ENCODE peak calls at places on chromosomes 13 and 19, in four cellular contexts. B is H9, X is IMR-90, F is H1. A is an unnamed sample.

GRCh38 chr13:36891752-36892151 is 28.3 kb downstream of the SMAD9 start:
- DNase-seq in F (no peak), X (peak; percentile 22), B (no peak), A (no peak)

GRCh38 chr19:2977686-2978466 is 512 bp downstream of the TLE6 start:
- DNase-seq in X (no peak), B (no peak), F (no peak), A (no peak)

GRCh38 chr19:29690842-29691241 is 24.2 kb downstream of the C19orf12 start:
- DNase-seq in X (peak; percentile 49), F (no peak), B (peak; percentile 74), A (peak; percentile 85)

GRCh38 chr13:88908896-88909535 is 1237.8 kb downstream of the SLITRK5 start:
- DNase-seq in B (no peak), F (no peak), X (no peak), A (peak; percentile 1)

GRCh38 chr19:18349524-18350128 is 9.2 kb downstream of the PGPEP1 start:
- DNase-seq in F (no peak), X (peak; percentile 65), B (no peak), A (peak; percentile 51)

GRCh38 chr13:70812481-70812880 is 704.2 kb upstream of the KLHL1 start:
- DNase-seq in B (no peak), X (peak; percentile 75), F (no peak), A (no peak)

GRCh38 chr19:14383898-14384669 is 2.8 kb downstream of the ADGRE5 start:
- DNase-seq in F (no peak), X (peak; percentile 55), B (no peak), A (peak; percentile 44)

GRCh38 chr19:53328967-53329366 is 4.6 kb upstream of the ZNF845 start:
- DNase-seq in X (peak; percentile 4), B (peak; percentile 48), F (no peak), A (no peak)

GRCh38 chr19:4181053-4181508 is 1.3 kb downstream of the SIRT6 start:
- DNase-seq in F (no peak), X (no peak), B (no peak), A (no peak)

GRCh38 chr13:108306768-108307332 is 37.3 kb downstream of the TNFSF13B start:
- DNase-seq in F (no peak), B (no peak), X (no peak), A (no peak)

GRCh38 chr13:99375806-99376080 is 68.5 kb upstream of the GPR183 start:
- DNase-seq in X (no peak), F (no peak), B (no peak), A (no peak)

GRCh38 chr19:10797541-10798256 is 38.3 kb downstream of the TMED1 start:
- DNase-seq in X (no peak), B (no peak), F (no peak), A (no peak)

GRCh38 chr19:5153601-5154128 is 184.8 kb downstream of the KDM4B start:
- DNase-seq in F (no peak), B (no peak), X (no peak), A (no peak)

GRCh38 chr13:29771247-29771646 is 79.2 kb downstream of the UBL3 start:
- DNase-seq in F (no peak), B (no peak), X (peak; percentile 49), A (peak; percentile 35)

GRCh38 chr13:48859168-48860105 is 116.3 kb upstream of the FNDC3A start:
- DNase-seq in F (no peak), X (no peak), B (peak; percentile 49), A (peak; percentile 85)

GRCh38 chr13:48857576-48857975 is 118.1 kb upstream of the FNDC3A start:
- DNase-seq in F (no peak), B (no peak), X (no peak), A (no peak)

GRCh38 chr13:48858122-48858521 is 117.6 kb upstream of the FNDC3A start:
- DNase-seq in B (no peak), F (no peak), X (no peak), A (no peak)

GRCh38 chr13:48860369-48860768 is 115.3 kb upstream of the FNDC3A start:
- DNase-seq in B (no peak), F (no peak), X (no peak), A (no peak)

GRCh38 chr13:48858523-48858922 is 117.2 kb upstream of the FNDC3A start:
- DNase-seq in X (no peak), B (no peak), F (no peak), A (peak; percentile 68)
- H3K56ac ChIP-seq in X (no peak overlapping the region), B (no peak overlapping the region), F (no peak overlapping the region), A (no peak overlapping the region)

DNA sequence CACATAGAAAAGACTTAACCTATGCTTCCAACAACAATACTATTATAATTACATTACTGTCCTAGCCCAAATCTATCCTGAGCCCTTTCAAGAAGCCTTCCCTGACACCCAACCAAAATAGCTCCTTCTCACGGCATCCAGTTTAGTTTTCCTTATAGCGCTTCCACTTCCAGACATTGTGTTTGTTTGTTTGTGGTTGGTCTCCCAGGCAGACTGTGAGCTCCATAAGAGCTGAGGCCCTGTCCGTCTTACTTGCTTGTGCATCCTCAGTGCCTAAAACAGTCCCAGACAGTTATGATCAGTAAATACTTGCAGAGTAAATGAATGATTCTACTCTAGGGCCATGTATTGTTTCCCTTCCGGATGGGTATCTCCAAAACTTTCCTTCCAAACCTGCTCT is 68.1 kb upstream of the STARD13 start:
- DNase-seq in F (no peak), B (no peak), X (no peak), A (no peak)
- H3K9ac ChIP-seq in F (no peak overlapping the region), B (no peak overlapping the region), X (no peak overlapping the region), A (no peak overlapping the region)

GRCh38 chr19:42538841-42539709 is 10.8 kb upstream of the CEACAM1 start:
- DNase-seq in B (no peak), X (no peak), F (no peak), A (no peak)

GRCh38 chr19:42544146-42544545 is 15.9 kb upstream of the CEACAM1 start:
- DNase-seq in B (no peak), F (no peak), X (no peak), A (no peak)

GRCh38 chr19:42546831-42547500 is 18.7 kb upstream of the CEACAM1 start:
- DNase-seq in F (no peak), X (no peak), B (no peak), A (no peak)

GRCh38 chr19:42540071-42540553 is 11.8 kb upstream of the CEACAM1 start:
- DNase-seq in X (no peak), F (no peak), B (peak; percentile 50), A (peak; percentile 38)

GRCh38 chr19:42542791-42543190 is 14.5 kb upstream of the CEACAM1 start:
- DNase-seq in X (no peak), B (no peak), F (no peak), A (no peak)
- H3K56ac ChIP-seq in X (no peak overlapping the region), B (no peak overlapping the region), F (no peak overlapping the region), A (no peak overlapping the region)

GRCh38 chr19:1370579-1371361 is 12.9 kb upstream of the NDUFS7 start:
- DNase-seq in X (no peak), B (no peak), F (no peak), A (no peak)
- H3K9ac ChIP-seq in X (no peak overlapping the region), B (no peak overlapping the region), F (no peak overlapping the region), A (no peak overlapping the region)

GRCh38 chr13:109733550-109733949 is 52.8 kb downstream of the IRS2 start:
- DNase-seq in F (no peak), B (no peak), X (no peak), A (no peak)
- H3K56ac ChIP-seq in F (no peak overlapping the region), B (no peak overlapping the region), X (no peak overlapping the region), A (no peak overlapping the region)

DNA sequence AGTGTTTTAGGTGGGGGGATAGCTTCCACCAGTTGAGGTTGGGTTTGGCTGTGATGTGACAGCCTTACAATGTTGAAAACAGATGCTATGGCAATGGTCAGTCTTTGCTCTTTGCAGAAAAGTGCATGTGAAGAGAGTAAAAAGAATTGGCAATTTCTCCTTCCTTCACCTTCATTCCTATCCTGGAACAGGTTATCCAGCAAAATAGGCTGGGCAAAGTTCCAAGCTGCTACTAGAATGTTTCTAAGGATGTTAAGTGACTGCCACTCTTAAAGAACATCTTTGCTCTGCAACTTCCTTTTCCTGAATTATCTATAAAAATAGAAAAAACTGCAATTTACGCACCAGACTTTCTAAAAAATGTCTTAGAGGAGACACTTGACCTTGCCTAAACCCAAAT is 50.1 kb upstream of the MYCBP2 start:
- DNase-seq in X (no peak), F (no peak), B (no peak), A (no peak)
- H3K9ac ChIP-seq in X (no peak overlapping the region), F (no peak overlapping the region), B (no peak overlapping the region), A (no peak overlapping the region)

DNA sequence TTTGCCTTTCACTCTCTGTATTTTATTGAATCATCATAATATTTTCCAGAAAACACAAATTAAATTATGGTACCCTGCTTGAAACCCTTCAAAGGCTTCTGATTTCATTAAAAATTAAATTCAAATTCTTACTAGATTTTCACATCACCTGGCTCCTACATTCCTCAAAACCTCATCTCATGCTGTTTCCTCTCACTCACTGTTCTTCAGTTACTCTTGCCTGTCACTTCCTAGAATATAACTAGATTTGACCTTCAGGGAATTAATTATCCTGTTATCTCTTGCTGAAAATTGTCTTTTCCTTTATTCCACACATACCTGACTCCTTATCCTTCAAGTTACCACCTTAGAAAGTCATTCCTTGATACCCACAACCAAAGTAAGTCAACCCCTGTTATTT is 2294.7 kb downstream of the PCDH9 start:
- DNase-seq in F (no peak), B (no peak), X (no peak), A (peak; percentile 6)
- H3K56ac ChIP-seq in F (no peak overlapping the region), B (no peak overlapping the region), X (no peak overlapping the region), A (no peak overlapping the region)